ENCODE peak calls at places on chromosome 3, in four cellular contexts. H is nucleus accumbens; Q is stimulated activated CD4-positive, alpha-beta T cell treated with anti-CD3 and anti-CD28 coated beads, Interleukin-2, amount 100 ng/mL, for 48 hours; J is stimulated activated CD8-positive, alpha-beta memory T cell treated with anti-CD3 and anti-CD28 coated beads, Interleukin-15, amount 100 ng/mL, for 48 hours. Y is an unnamed sample.

GRCh38 chr3:197168606-197169005 is 129.8 kb downstream of the DLG1 start:
- DNase-seq in J (no peak), H (no peak), Q (no peak), Y (no peak)

GRCh38 chr3:25566358-25566920 is 98.3 kb downstream of the TOP2B start:
- DNase-seq in H (no peak), Q (no peak), J (no peak), Y (no peak)

GRCh38 chr3:138875754-138876664 is 41.3 kb upstream of the PIK3CB start:
- DNase-seq in H (no peak), Q (no peak), J (no peak), Y (no peak)

GRCh38 chr3:134516905-134517304 is 31.0 kb downstream of the CEP63 start:
- DNase-seq in H (no peak), J (no peak), Q (no peak), Y (no peak)

GRCh38 chr3:39638286-39638685 is 170.8 kb downstream of the MOBP start:
- DNase-seq in H (no peak), J (no peak), Q (no peak), Y (no peak)

GRCh38 chr3:129375099-129375498 is 53.3 kb downstream of the EFCAB12 start:
- DNase-seq in Q (no peak), H (no peak), J (no peak), Y (no peak)

GRCh38 chr3:155640098-155640497 is 104.8 kb downstream of the PLCH1 start:
- DNase-seq in J (no peak), H (no peak), Q (no peak), Y (no peak)

GRCh38 chr3:61562810-61563613 is 1.6 kb downstream of the PTPRG start:
- DNase-seq in Q (no peak), J (no peak), H (peak), Y (no peak)

GRCh38 chr3:151864423-151865101 is 8.9 kb upstream of the SUCNR1 start:
- DNase-seq in J (no peak), H (no peak), Q (no peak), Y (peak)